ENCODE peak calls at places on chromosome 9, in seven cellular contexts. N is AG04449, A is neural progenitor cell, V is AG09319, O is GM06990, B is right lobe of liver, Q is nephron progenitor cell. I is an unnamed sample.

GRCh38 chr9:89621031-89621430 is 16.2 kb downstream of the GADD45G start:
- DNase-seq in A (no peak), O (no peak), V (no peak), B (no peak), N (no peak), Q (no peak), I (no peak)

GRCh38 chr9:28899926-28900325 is 1326.6 kb upstream of the C9orf72 start:
- DNase-seq in V (no peak), Q (no peak), N (no peak), B (no peak), O (no peak), A (no peak), I (no peak)

GRCh38 chr9:95105519-95106287 is 211.8 kb downstream of the FANCC start:
- DNase-seq in B (no peak), O (no peak), V (no peak), A (no peak), N (no peak), Q (no peak), I (no peak)

GRCh38 chr9:81777514-81777913 is 88.2 kb upstream of the TLE1 start:
- DNase-seq in O (no peak), Q (no peak), N (no peak), A (no peak), V (no peak), B (no peak), I (no peak)

GRCh38 chr9:130482463-130482862 is 37.7 kb downstream of the ASS1 start:
- DNase-seq in V (no peak), Q (no peak), O (no peak), A (no peak), N (no peak), B (no peak), I (no peak)

GRCh38 chr9:79581388-79581787 is 9.6 kb downstream of the TLE4 start:
- DNase-seq in A (no peak), O (no peak), V (no peak), N (no peak), Q (no peak), B (no peak), I (peak; percentile 34)

GRCh38 chr9:76459691-76460635 is 981 bp downstream of the GCNT1 start:
- DNase-seq in V (no peak), O (peak; percentile 39), B (peak; percentile 35), A (peak; percentile 76), Q (peak; percentile 47), N (no peak), I (peak; percentile 62)

GRCh38 chr9:124271660-124272059 is 13.9 kb downstream of the NEK6 start:
- DNase-seq in A (no peak), N (no peak), Q (no peak), O (no peak), B (no peak), V (no peak), I (no peak)

GRCh38 chr9:121473229-121473628 is 26.4 kb downstream of the GGTA1 start:
- DNase-seq in Q (no peak), O (no peak), B (no peak), N (no peak), A (no peak), V (no peak), I (no peak)

GRCh38 chr9:93108301-93109041 is 12.5 kb downstream of the CARD19 start:
- DNase-seq in O (peak; percentile 34), Q (no peak), V (no peak), N (no peak), B (peak; percentile 26), A (no peak), I (no peak)

GRCh38 chr9:101311759-101312420 is 72.9 kb downstream of the BAAT start:
- DNase-seq in A (peak; percentile 89), O (peak; percentile 9), V (peak; percentile 54), B (no peak), N (peak; percentile 52), Q (peak; percentile 26), I (peak; percentile 81)

GRCh38 chr9:101381833-101382342 is 2.9 kb downstream of the BAAT start:
- DNase-seq in V (no peak), A (no peak), N (no peak), B (no peak), Q (no peak), O (no peak), I (no peak)

GRCh38 chr9:29456940-29457339 is 1883.7 kb upstream of the C9orf72 start:
- DNase-seq in B (no peak), Q (no peak), N (no peak), O (no peak), V (no peak), A (no peak), I (peak; percentile 66)

GRCh38 chr9:133261753-133262120 is 13.3 kb downstream of the ABO start:
- DNase-seq in A (no peak), O (no peak), Q (no peak), N (no peak), V (no peak), B (no peak), I (no peak)

GRCh38 chr9:129606161-129607025 is 14.5 kb downstream of the C9orf50 start:
- DNase-seq in O (no peak), N (no peak), A (no peak), B (peak; percentile 69), V (no peak), Q (no peak), I (no peak)

GRCh38 chr9:70668751-70669150 is 254.3 kb upstream of the KLF9 start:
- DNase-seq in O (no peak), B (no peak), V (no peak), A (no peak), Q (no peak), N (no peak), I (peak; percentile 16)

GRCh38 chr9:131961496-131961880 is 118.2 kb downstream of the MED27 start:
- DNase-seq in A (peak; percentile 33), Q (no peak), V (no peak), O (no peak), B (no peak), N (no peak), I (no peak)

GRCh38 chr9:136769710-136770191 is 5.4 kb upstream of the LCN15 start:
- DNase-seq in V (no peak), A (peak; percentile 87), B (no peak), Q (peak; percentile 79), N (no peak), O (no peak), I (no peak)

GRCh38 chr9:35820076-35820475 is 5.2 kb upstream of the HINT2 start:
- DNase-seq in A (no peak), V (no peak), O (no peak), N (no peak), Q (no peak), B (no peak), I (peak; percentile 77)

GRCh38 chr9:80061940-80062339 is 490.2 kb downstream of the TLE4 start:
- DNase-seq in B (no peak), Q (no peak), O (no peak), N (peak; percentile 97), V (peak; percentile 73), A (peak; percentile 33), I (peak; percentile 97)

GRCh38 chr9:130448035-130448624 is 3.4 kb downstream of the ASS1 start:
- DNase-seq in A (no peak), V (peak; percentile 42), B (no peak), O (no peak), Q (no peak), N (no peak), I (no peak)

GRCh38 chr9:84339523-84339922 is 1.0 kb downstream of the SLC28A3 start:
- DNase-seq in V (no peak), N (no peak), B (no peak), O (no peak), A (no peak), Q (no peak), I (no peak)

GRCh38 chr9:121765021-121765950 is 113.9 kb downstream of the DAB2IP start:
- DNase-seq in Q (no peak), A (no peak), N (no peak), V (no peak), B (peak; percentile 57), O (no peak), I (peak; percentile 38)

GRCh38 chr9:35195683-35196082 is 33.9 kb downstream of the UNC13B start:
- DNase-seq in Q (no peak), A (no peak), V (no peak), N (no peak), B (no peak), O (no peak), I (peak; percentile 21)

DNA sequence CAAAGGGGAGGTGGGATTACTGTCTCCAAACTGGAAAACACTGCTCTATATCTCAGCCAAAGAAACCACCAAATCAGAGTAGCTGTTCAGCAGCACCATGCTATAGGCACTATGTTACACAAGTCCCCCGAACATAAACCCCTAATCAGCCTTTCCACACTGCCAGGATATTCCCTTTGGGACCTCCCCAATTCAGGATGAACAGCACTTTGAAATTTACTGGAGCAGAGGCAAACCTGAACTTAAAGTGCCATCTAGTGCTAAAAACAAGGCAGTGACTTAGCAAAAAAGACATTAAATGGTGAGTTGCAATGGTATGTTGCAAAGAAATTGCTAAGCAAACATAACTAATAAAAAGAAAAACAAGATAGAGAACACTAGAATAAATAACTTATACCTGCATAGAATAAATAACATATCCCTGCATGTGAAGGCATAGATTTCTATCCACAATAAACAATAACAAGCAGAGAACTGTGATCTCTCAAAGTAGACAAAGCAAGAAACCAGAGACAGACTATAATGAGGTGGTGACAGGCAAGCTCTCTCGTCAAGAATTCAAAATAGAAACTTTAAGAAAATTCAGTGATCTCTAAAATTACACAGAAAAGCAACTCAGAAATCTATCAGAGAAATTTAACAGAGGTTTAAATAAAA is 584.4 kb upstream of the ACO1 start:
- DNase-seq in B (no peak), Q (peak; percentile 12), N (no peak), A (peak; percentile 65), V (no peak), O (no peak), I (no peak)
- TF ChIP-seq CTCF in B (peak; percentile 40), Q (peak; percentile 69), N (no peak), A (peak; percentile 80), V (no peak), O (peak; percentile 49), I (no peak)

GRCh38 chr9:115226152-115226551 is 108.2 kb upstream of the TNC start:
- DNase-seq in V (no peak), N (no peak), B (no peak), O (no peak), Q (no peak), A (no peak), I (no peak)
- TF ChIP-seq CTCF in V (no peak), N (no peak), B (no peak), O (no peak), Q (peak; percentile 13), A (peak; percentile 34), I (no peak)

GRCh38 chr9:98121096-98121495 is 2.1 kb upstream of the TRIM14 start:
- DNase-seq in O (no peak), Q (no peak), B (no peak), A (no peak), V (no peak), N (no peak), I (no peak)
- TF ChIP-seq CTCF in O (no peak), Q (no peak), B (no peak), A (no peak), V (no peak), N (no peak), I (no peak)

GRCh38 chr9:118729981-118730380 is 639.3 kb downstream of the BRINP1 start:
- DNase-seq in B (no peak), Q (no peak), O (no peak), N (no peak), A (no peak), V (no peak), I (no peak)
- TF ChIP-seq CTCF in B (no peak), Q (no peak), O (no peak), N (no peak), A (no peak), V (no peak), I (no peak)

GRCh38 chr9:123073991-123074422 is 40.5 kb downstream of the GPR21 start:
- DNase-seq in V (peak; percentile 12), Q (no peak), N (peak; percentile 93), A (no peak), B (no peak), O (no peak), I (peak; percentile 71)
- TF ChIP-seq CTCF in V (no peak), Q (no peak), N (no peak), A (no peak), B (no peak), O (no peak), I (no peak)

GRCh38 chr9:38068866-38069628 is at the start of gene SHB:
- DNase-seq in Q (peak; percentile 88), B (peak; percentile 90), O (peak; percentile 76), N (no peak), V (no peak), A (peak; percentile 92), I (peak; percentile 27)
- TF ChIP-seq CTCF in Q (no peak), B (peak; percentile 24), O (no peak), N (no peak), V (no peak), A (no peak), I (peak; percentile 68)

I was measured in HFFc6.